ENCODE peak calls at places on chromosome 12, in ten cellular contexts. B, T, Z, N, I, Y, M, K, C and W are unnamed samples.
A peak's percentile ranks its signal among the peaks of the same experiment; 100 is the strongest.

GRCh38 chr12:19209636-19210035 is 80.1 kb downstream of the PLEKHA5 start:
- DNase-seq in B (no peak), T (no peak), Z (no peak), N (no peak), I (no peak), Y (no peak), M (no peak), K (no peak), C (no peak), W (no peak)

GRCh38 chr12:92735131-92735721 is 32.4 kb downstream of the PLEKHG7 start:
- DNase-seq in B (peak; percentile 39), T (no peak), Z (no peak), N (no peak), I (no peak), Y (peak; percentile 78), M (no peak), K (no peak), C (no peak), W (no peak)

GRCh38 chr12:17591113-17591512 is 498.9 kb downstream of the RERGL start:
- DNase-seq in B (no peak), T (no peak), Z (no peak), N (no peak), I (no peak), Y (no peak), M (no peak), K (no peak), C (no peak), W (no peak)

GRCh38 chr12:123065666-123066457 is 85.0 kb downstream of the PITPNM2 start:
- DNase-seq in B (no peak), T (no peak), Z (no peak), N (no peak), I (no peak), Y (no peak), M (no peak), K (no peak), C (no peak), W (no peak)

GRCh38 chr12:55722948-55723347 is 2.8 kb downstream of the RDH5 start:
- DNase-seq in B (no peak), T (no peak), Z (no peak), N (no peak), I (no peak), Y (no peak), M (no peak), K (no peak), C (no peak), W (no peak)

GRCh38 chr12:8127138-8127537 is 3.7 kb downstream of the CLEC4A start:
- DNase-seq in B (no peak), T (no peak), Z (no peak), N (no peak), I (no peak), Y (no peak), M (no peak), K (no peak), C (no peak), W (no peak)

GRCh38 chr12:82174383-82174782 is 183.8 kb downstream of the CCDC59 start:
- DNase-seq in B (no peak), T (no peak), Z (no peak), N (no peak), I (no peak), Y (no peak), M (no peak), K (no peak), C (no peak), W (no peak)

GRCh38 chr12:14775652-14776020 is 27.6 kb downstream of the WBP11 start:
- DNase-seq in B (no peak), T (no peak), Z (peak; percentile 42), N (no peak), I (no peak), Y (peak; percentile 56), M (no peak), K (no peak), C (no peak), W (no peak)

GRCh38 chr12:47725893-47726292 is 603 bp upstream of the ENDOU start:
- DNase-seq in B (peak; percentile 68), T (no peak), Z (no peak), N (no peak), I (no peak), Y (peak; percentile 74), M (no peak), K (no peak), C (no peak), W (no peak)

GRCh38 chr12:44532940-44533339 is 343.2 kb downstream of the NELL2 start:
- DNase-seq in B (no peak), T (no peak), Z (no peak), N (no peak), I (no peak), Y (no peak), M (no peak), K (no peak), C (no peak), W (no peak)

GRCh38 chr12:7751394-7751793 is 4.2 kb upstream of the CLEC4C start:
- DNase-seq in B (no peak), T (no peak), Z (no peak), N (no peak), I (no peak), Y (no peak), M (no peak), K (no peak), C (no peak), W (no peak)